ENCODE peak calls at places on chromosomes 7 and 10, in seven cellular contexts. One of them, this sample, is unnamed.

GRCh38 chr7:117715784-117716445 is 157.3 kb downstream of the CTTNBP2 start:
- DNase-seq in cardiac muscle cell: peak; percentile 68
- DNase-seq in SJSA1: peak; percentile 50
- DNase-seq in heart left ventricle: no peak
- DNase-seq in hepatocyte: peak; percentile 78
- DNase-seq in H9: peak; percentile 56
- DNase-seq in IMR-90: peak; percentile 75
- DNase-seq in this sample: no peak

GRCh38 chr10:12849351-12850181 is 151.9 kb downstream of the CCDC3 start:
- DNase-seq in cardiac muscle cell: no peak
- DNase-seq in H9: no peak
- DNase-seq in heart left ventricle: no peak
- DNase-seq in hepatocyte: no peak
- DNase-seq in IMR-90: no peak
- DNase-seq in SJSA1: no peak
- DNase-seq in this sample: no peak

GRCh38 chr7:135706038-135706742 is 21.8 kb downstream of the SLC13A4 start:
- DNase-seq in heart left ventricle: no peak
- DNase-seq in IMR-90: no peak
- DNase-seq in H9: no peak
- DNase-seq in SJSA1: no peak
- DNase-seq in hepatocyte: no peak
- DNase-seq in cardiac muscle cell: no peak
- DNase-seq in this sample: peak; percentile 16

GRCh38 chr7:152899482-152900166 is 140.1 kb downstream of the ACTR3B start:
- DNase-seq in heart left ventricle: no peak
- DNase-seq in cardiac muscle cell: no peak
- DNase-seq in hepatocyte: no peak
- DNase-seq in IMR-90: no peak
- DNase-seq in SJSA1: no peak
- DNase-seq in H9: no peak
- DNase-seq in this sample: peak; percentile 86

GRCh38 chr7:97269741-97270140 is 152.2 kb downstream of the SDHAF3 start:
- DNase-seq in heart left ventricle: no peak
- DNase-seq in SJSA1: no peak
- DNase-seq in hepatocyte: no peak
- DNase-seq in H9: no peak
- DNase-seq in cardiac muscle cell: no peak
- DNase-seq in IMR-90: no peak
- DNase-seq in this sample: no peak

GRCh38 chr7:153886506-153887391 is 165.4 kb upstream of the DPP6 start:
- DNase-seq in H9: peak; percentile 73
- DNase-seq in SJSA1: no peak
- DNase-seq in hepatocyte: peak; percentile 19
- DNase-seq in IMR-90: no peak
- DNase-seq in heart left ventricle: no peak
- DNase-seq in cardiac muscle cell: peak; percentile 23
- DNase-seq in this sample: no peak

GRCh38 chr7:122438001-122438400 is 133.5 kb upstream of the FEZF1 start:
- DNase-seq in H9: no peak
- DNase-seq in hepatocyte: no peak
- DNase-seq in cardiac muscle cell: no peak
- DNase-seq in IMR-90: no peak
- DNase-seq in SJSA1: no peak
- DNase-seq in heart left ventricle: no peak
- DNase-seq in this sample: no peak

GRCh38 chr10:51397695-51398094 is 301.7 kb downstream of the CSTF2T start:
- DNase-seq in IMR-90: peak; percentile 84
- DNase-seq in H9: no peak
- DNase-seq in heart left ventricle: no peak
- DNase-seq in hepatocyte: peak; percentile 8
- DNase-seq in SJSA1: no peak
- DNase-seq in cardiac muscle cell: no peak
- DNase-seq in this sample: peak; percentile 60

GRCh38 chr10:24449334-24449740 is 240.4 kb downstream of the KIAA1217 start:
- DNase-seq in H9: no peak
- DNase-seq in IMR-90: peak; percentile 64
- DNase-seq in heart left ventricle: no peak
- DNase-seq in SJSA1: no peak
- DNase-seq in cardiac muscle cell: no peak
- DNase-seq in hepatocyte: no peak
- DNase-seq in this sample: no peak

GRCh38 chr10:47315426-47315825 is 6.8 kb upstream of the GDF2 start:
- DNase-seq in H9: no peak
- DNase-seq in SJSA1: no peak
- DNase-seq in heart left ventricle: no peak
- DNase-seq in IMR-90: no peak
- DNase-seq in cardiac muscle cell: no peak
- DNase-seq in hepatocyte: no peak
- DNase-seq in this sample: no peak

GRCh38 chr10:17430647-17431355 is 23.6 kb downstream of the ST8SIA6 start:
- DNase-seq in SJSA1: peak; percentile 68
- DNase-seq in hepatocyte: peak; percentile 79
- DNase-seq in IMR-90: peak; percentile 73
- DNase-seq in H9: peak; percentile 72
- DNase-seq in cardiac muscle cell: peak; percentile 74
- DNase-seq in heart left ventricle: peak; percentile 66
- DNase-seq in this sample: peak; percentile 53

GRCh38 chr10:51168086-51168815 is 94.0 kb downstream of the PRKG1 start:
- DNase-seq in hepatocyte: no peak
- DNase-seq in cardiac muscle cell: no peak
- DNase-seq in heart left ventricle: no peak
- DNase-seq in IMR-90: no peak
- DNase-seq in H9: no peak
- DNase-seq in SJSA1: no peak
- DNase-seq in this sample: no peak

GRCh38 chr10:61286695-61287094 is 166.5 kb downstream of the TMEM26 start:
- DNase-seq in heart left ventricle: no peak
- DNase-seq in SJSA1: no peak
- DNase-seq in H9: no peak
- DNase-seq in hepatocyte: no peak
- DNase-seq in cardiac muscle cell: no peak
- DNase-seq in IMR-90: no peak
- DNase-seq in this sample: no peak

GRCh38 chr10:126640391-126640790 is 30.1 kb downstream of the C10orf90 start:
- DNase-seq in SJSA1: no peak
- DNase-seq in hepatocyte: peak; percentile 11
- DNase-seq in cardiac muscle cell: no peak
- DNase-seq in H9: no peak
- DNase-seq in heart left ventricle: no peak
- DNase-seq in IMR-90: no peak
- DNase-seq in this sample: no peak

GRCh38 chr7:153022796-153023592 is 263.4 kb downstream of the ACTR3B start:
- DNase-seq in hepatocyte: no peak
- DNase-seq in SJSA1: no peak
- DNase-seq in H9: no peak
- DNase-seq in cardiac muscle cell: no peak
- DNase-seq in IMR-90: no peak
- DNase-seq in heart left ventricle: no peak
- DNase-seq in this sample: no peak

GRCh38 chr10:76554478-76554877 is 1083.1 kb downstream of the KCNMA1 start:
- DNase-seq in cardiac muscle cell: peak; percentile 51
- DNase-seq in IMR-90: no peak
- DNase-seq in H9: no peak
- DNase-seq in SJSA1: no peak
- DNase-seq in hepatocyte: no peak
- DNase-seq in heart left ventricle: no peak
- DNase-seq in this sample: no peak
- H3K27ac ChIP-seq in cardiac muscle cell: peak overlapping the region; percentile 88
- H3K27ac ChIP-seq in IMR-90: no peak overlapping the region
- H3K27ac ChIP-seq in H9: no peak overlapping the region
- H3K27ac ChIP-seq in SJSA1: no peak overlapping the region
- H3K27ac ChIP-seq in hepatocyte: peak overlapping the region; percentile 85
- H3K27ac ChIP-seq in heart left ventricle: no peak overlapping the region
- H3K27ac ChIP-seq in this sample: no peak overlapping the region

DNA sequence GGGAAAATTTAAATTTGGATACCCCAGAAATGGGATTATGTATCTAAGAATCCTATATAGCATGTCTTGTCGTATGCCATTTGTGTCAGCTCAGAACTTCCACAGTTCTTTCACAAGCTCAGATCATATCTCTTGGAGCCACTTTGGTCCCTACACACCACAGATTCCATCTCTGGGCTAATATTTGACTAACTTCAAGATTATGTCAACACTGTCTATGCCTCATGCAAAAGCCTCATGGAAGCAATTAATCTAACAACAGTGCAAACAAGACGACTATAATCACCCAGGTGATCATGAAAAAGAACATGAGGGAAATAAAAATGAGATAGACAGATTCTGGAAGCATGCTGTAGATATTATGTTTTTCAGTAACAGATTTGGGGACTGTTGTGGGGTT is 189.1 kb downstream of the LRRTM3 start:
- DNase-seq in heart left ventricle: no peak
- DNase-seq in SJSA1: no peak
- DNase-seq in H9: no peak
- DNase-seq in cardiac muscle cell: no peak
- DNase-seq in hepatocyte: peak; percentile 55
- DNase-seq in IMR-90: no peak
- DNase-seq in this sample: no peak
- H3K4me1 ChIP-seq in heart left ventricle: peaks cover 20% of the 10 kb centered on the region
- H3K4me1 ChIP-seq in SJSA1: no peaks in the 10 kb centered on the region
- H3K4me1 ChIP-seq in H9: no peaks in the 10 kb centered on the region
- H3K4me1 ChIP-seq in cardiac muscle cell: no peaks in the 10 kb centered on the region
- H3K4me1 ChIP-seq in hepatocyte: no peaks in the 10 kb centered on the region
- H3K4me1 ChIP-seq in IMR-90: no peaks in the 10 kb centered on the region
- H3K4me1 ChIP-seq in this sample: peaks cover 33% of the 10 kb centered on the region

GRCh38 chr10:71285180-71285545 is 33.9 kb upstream of the SLC29A3 start:
- DNase-seq in heart left ventricle: no peak
- DNase-seq in cardiac muscle cell: peak; percentile 61
- DNase-seq in hepatocyte: peak; percentile 81
- DNase-seq in IMR-90: peak; percentile 29
- DNase-seq in SJSA1: peak; percentile 21
- DNase-seq in H9: peak; percentile 79
- DNase-seq in this sample: peak; percentile 76

GRCh38 chr10:71287456-71287855 is 31.6 kb upstream of the SLC29A3 start:
- DNase-seq in SJSA1: no peak
- DNase-seq in cardiac muscle cell: no peak
- DNase-seq in H9: no peak
- DNase-seq in hepatocyte: no peak
- DNase-seq in IMR-90: no peak
- DNase-seq in heart left ventricle: no peak
- DNase-seq in this sample: no peak

GRCh38 chr10:71285986-71286385 is 33.1 kb upstream of the SLC29A3 start:
- DNase-seq in hepatocyte: no peak
- DNase-seq in heart left ventricle: no peak
- DNase-seq in SJSA1: no peak
- DNase-seq in cardiac muscle cell: no peak
- DNase-seq in H9: no peak
- DNase-seq in IMR-90: no peak
- DNase-seq in this sample: no peak

GRCh38 chr10:71288461-71288860 is 30.6 kb upstream of the SLC29A3 start:
- DNase-seq in cardiac muscle cell: no peak
- DNase-seq in heart left ventricle: no peak
- DNase-seq in H9: no peak
- DNase-seq in hepatocyte: no peak
- DNase-seq in SJSA1: no peak
- DNase-seq in IMR-90: no peak
- DNase-seq in this sample: peak; percentile 34

DNA sequence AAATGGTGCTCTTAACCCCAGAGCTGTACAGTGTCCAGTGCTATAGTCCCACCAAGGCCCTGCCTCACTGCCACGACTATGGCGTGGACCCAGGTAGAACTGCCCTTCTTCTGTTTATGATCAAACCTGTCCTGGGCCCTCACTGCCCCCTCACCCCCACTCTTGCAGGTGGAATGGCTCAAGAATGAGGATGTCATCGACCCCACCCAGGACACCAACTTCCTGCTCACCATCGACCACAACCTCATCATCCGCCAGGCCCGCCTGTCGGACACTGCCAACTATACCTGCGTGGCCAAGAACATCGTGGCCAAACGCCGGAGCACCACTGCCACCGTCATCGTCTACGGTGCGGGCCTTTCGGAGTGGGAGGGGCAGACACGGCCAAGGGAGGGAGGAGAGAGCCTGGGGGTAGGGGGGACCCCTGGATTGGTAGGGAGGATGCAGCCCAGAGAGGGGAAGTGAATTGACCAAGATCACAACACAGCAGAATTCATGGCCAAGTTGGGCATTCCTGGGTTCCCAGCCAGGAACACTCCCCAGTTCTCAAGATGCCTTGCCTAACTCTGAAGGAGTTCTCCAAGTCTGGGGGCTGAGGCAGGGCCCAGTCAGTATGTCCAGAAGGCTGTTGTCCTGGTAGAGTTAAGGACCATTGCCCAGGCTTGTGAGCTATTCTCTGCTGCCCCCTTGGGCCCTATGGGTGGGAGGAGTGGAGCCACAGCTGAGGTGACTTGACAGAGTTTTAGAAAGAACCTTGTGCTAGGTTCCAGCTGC is 32.4 kb upstream of the SLC29A3 start:
- DNase-seq in heart left ventricle: no peak
- DNase-seq in IMR-90: no peak
- DNase-seq in cardiac muscle cell: no peak
- DNase-seq in SJSA1: no peak
- DNase-seq in H9: no peak
- DNase-seq in hepatocyte: no peak
- DNase-seq in this sample: no peak
- H3K9me3 ChIP-seq in heart left ventricle: no peaks in the 10 kb centered on the region
- H3K9me3 ChIP-seq in IMR-90: no peaks in the 10 kb centered on the region
- H3K9me3 ChIP-seq in cardiac muscle cell: no peaks in the 10 kb centered on the region
- H3K9me3 ChIP-seq in SJSA1: no peaks in the 10 kb centered on the region
- H3K9me3 ChIP-seq in H9: no peaks in the 10 kb centered on the region
- H3K9me3 ChIP-seq in hepatocyte: no peaks in the 10 kb centered on the region
- H3K9me3 ChIP-seq in this sample: no peaks in the 10 kb centered on the region

GRCh38 chr7:105149827-105150226 is 135.8 kb downstream of the KMT2E start:
- DNase-seq in cardiac muscle cell: no peak
- DNase-seq in IMR-90: peak; percentile 64
- DNase-seq in H9: no peak
- DNase-seq in heart left ventricle: no peak
- DNase-seq in hepatocyte: no peak
- DNase-seq in SJSA1: no peak
- DNase-seq in this sample: no peak
- H3K27ac ChIP-seq in cardiac muscle cell: no peak overlapping the region
- H3K27ac ChIP-seq in IMR-90: no peak overlapping the region
- H3K27ac ChIP-seq in H9: no peak overlapping the region
- H3K27ac ChIP-seq in heart left ventricle: no peak overlapping the region
- H3K27ac ChIP-seq in hepatocyte: no peak overlapping the region
- H3K27ac ChIP-seq in SJSA1: no peak overlapping the region
- H3K27ac ChIP-seq in this sample: no peak overlapping the region

DNA sequence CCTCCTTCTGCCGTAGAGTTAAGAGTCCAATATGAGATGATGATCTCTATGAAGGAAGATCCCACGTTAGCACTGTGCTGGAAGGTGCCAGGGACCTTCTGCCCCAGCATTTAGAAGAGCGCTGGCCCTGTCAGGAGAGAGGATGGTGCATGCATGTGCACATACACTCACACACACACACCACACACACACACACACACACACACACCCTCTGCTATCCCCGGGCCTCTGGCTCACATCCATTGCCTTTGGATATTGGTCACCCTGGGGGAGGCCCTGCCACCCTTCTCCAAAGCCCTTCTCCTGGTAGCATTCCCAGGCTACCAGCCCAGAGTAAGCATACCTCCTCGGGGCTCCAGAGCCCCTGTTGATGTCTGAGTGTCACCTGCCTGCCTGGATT is 14.9 kb downstream of the ZCCHC24 start:
- DNase-seq in IMR-90: no peak
- DNase-seq in H9: no peak
- DNase-seq in heart left ventricle: no peak
- DNase-seq in cardiac muscle cell: no peak
- DNase-seq in SJSA1: no peak
- DNase-seq in hepatocyte: no peak
- DNase-seq in this sample: no peak
- H3K4me1 ChIP-seq in IMR-90: peaks cover 54% of the 10 kb centered on the region
- H3K4me1 ChIP-seq in H9: no peaks in the 10 kb centered on the region
- H3K4me1 ChIP-seq in heart left ventricle: peaks cover 55% of the 10 kb centered on the region
- H3K4me1 ChIP-seq in cardiac muscle cell: peaks cover 49% of the 10 kb centered on the region
- H3K4me1 ChIP-seq in SJSA1: peaks cover 15% of the 10 kb centered on the region
- H3K4me1 ChIP-seq in hepatocyte: peaks cover 54% of the 10 kb centered on the region
- H3K4me1 ChIP-seq in this sample: peaks cover 42% of the 10 kb centered on the region